ENCODE peak calls at places on chromosomes 16 and 17, in nine cellular contexts. U is AG10803, N is right atrium auricular region, W is PC-9, G is H1, F is dorsolateral prefrontal cortex, Q is IMR-90, S is PC-3, A is bronchial epithelial cell. M is an unnamed sample.

GRCh38 chr17:7807206-7807605 is 26.8 kb upstream of the KDM6B start:
- DNase-seq in U (no peak), N (no peak), W (no peak), G (no peak), F (no peak), Q (no peak), S (no peak), A (no peak), M (no peak)

GRCh38 chr16:67396159-67396774 is 3.0 kb upstream of the TPPP3 start:
- DNase-seq in U (peak; percentile 81), N (peak; percentile 94), W (peak; percentile 89), G (peak; percentile 80), F (no peak), Q (peak; percentile 78), S (peak; percentile 70), A (peak; percentile 89), M (peak; percentile 78)

GRCh38 chr17:16975744-16976625 is 4.1 kb upstream of the TNFRSF13B start:
- DNase-seq in U (no peak), N (no peak), W (no peak), G (peak; percentile 34), F (no peak), Q (no peak), S (peak; percentile 26), A (no peak), M (no peak)

GRCh38 chr17:38589462-38590114 is 16.2 kb downstream of the SRCIN1 start:
- DNase-seq in U (no peak), N (no peak), W (no peak), G (no peak), F (no peak), Q (no peak), S (no peak), A (no peak), M (no peak)

GRCh38 chr17:47205419-47205963 is 3.7 kb upstream of the MYL4 start:
- DNase-seq in U (peak; percentile 89), N (no peak), W (peak; percentile 90), G (peak; percentile 46), F (no peak), Q (peak; percentile 68), S (no peak), A (peak; percentile 64), M (peak; percentile 79)

GRCh38 chr16:84617631-84618427 is at the start of gene COTL1:
- DNase-seq in U (peak; percentile 98), N (peak; percentile 98), W (peak; percentile 97), G (peak; percentile 90), F (peak; percentile 95), Q (peak; percentile 99), S (peak; percentile 95), A (peak; percentile 87), M (peak; percentile 98)

GRCh38 chr16:11796227-11797165 is 562 bp downstream of the ZC3H7A start:
- DNase-seq in U (peak; percentile 56), N (peak; percentile 81), W (peak; percentile 52), G (peak; percentile 63), F (peak; percentile 52), Q (peak; percentile 44), S (peak; percentile 11), A (no peak), M (peak; percentile 47)

GRCh38 chr17:76532072-76532651 is 5.3 kb downstream of the CYGB start:
- DNase-seq in U (peak; percentile 23), N (no peak), W (peak; percentile 77), G (no peak), F (no peak), Q (peak; percentile 17), S (peak; percentile 63), A (peak; percentile 87), M (no peak)

GRCh38 chr17:17919169-17920107 is 52.8 kb downstream of the TOM1L2 start:
- DNase-seq in U (peak; percentile 77), N (peak; percentile 84), W (peak; percentile 78), G (peak; percentile 75), F (peak; percentile 78), Q (peak; percentile 72), S (peak; percentile 90), A (peak; percentile 68), M (peak; percentile 82)

GRCh38 chr17:60613325-60613724 is 13.3 kb downstream of the PPM1D start:
- DNase-seq in U (no peak), N (no peak), W (no peak), G (no peak), F (no peak), Q (no peak), S (no peak), A (no peak), M (no peak)

GRCh38 chr16:37511-37910 is 15.9 kb downstream of the POLR3K start:
- DNase-seq in U (no peak), N (no peak), W (no peak), G (no peak), F (no peak), Q (no peak), S (no peak), A (no peak), M (no peak)

GRCh38 chr16:73530529-73530928 is 482.6 kb upstream of the ZFHX3 start:
- DNase-seq in U (no peak), N (no peak), W (no peak), G (no peak), F (no peak), Q (no peak), S (no peak), A (no peak), M (no peak)

GRCh38 chr16:73531021-73531420 is 483.1 kb upstream of the ZFHX3 start:
- DNase-seq in U (no peak), N (no peak), W (no peak), G (no peak), F (no peak), Q (no peak), S (no peak), A (no peak), M (no peak)

GRCh38 chr16:73523209-73523608 is 475.3 kb upstream of the ZFHX3 start:
- DNase-seq in U (no peak), N (no peak), W (no peak), G (no peak), F (no peak), Q (no peak), S (no peak), A (no peak), M (no peak)

GRCh38 chr16:73529303-73530012 is 481.5 kb upstream of the ZFHX3 start:
- DNase-seq in U (no peak), N (no peak), W (no peak), G (no peak), F (no peak), Q (no peak), S (no peak), A (no peak), M (no peak)

GRCh38 chr16:73527191-73527590 is 479.3 kb upstream of the ZFHX3 start:
- DNase-seq in U (no peak), N (no peak), W (no peak), G (no peak), F (no peak), Q (peak; percentile 1), S (no peak), A (no peak), M (no peak)
- TF ChIP-seq CTCF in U (no peak), N (no peak), W (no peak), G (no peak), F (no peak), Q (no peak), S (peak; percentile 14), A (no peak), M (no peak)

GRCh38 chr17:9647014-9647413 is 1.7 kb downstream of the USP43 start:
- DNase-seq in U (no peak), N (no peak), W (peak; percentile 71), G (no peak), F (no peak), Q (no peak), S (peak; percentile 78), A (peak; percentile 71), M (no peak)
- H3K4me3 ChIP-seq in U (no peak overlapping the region), N (no peak overlapping the region), W (peak overlapping the region; percentile 94), G (peak overlapping the region; percentile 78), F (peak overlapping the region; percentile 64), Q (no peak overlapping the region), S (peak overlapping the region; percentile 77), A (peak overlapping the region; percentile 62), M (peak overlapping the region; percentile 56)

DNA sequence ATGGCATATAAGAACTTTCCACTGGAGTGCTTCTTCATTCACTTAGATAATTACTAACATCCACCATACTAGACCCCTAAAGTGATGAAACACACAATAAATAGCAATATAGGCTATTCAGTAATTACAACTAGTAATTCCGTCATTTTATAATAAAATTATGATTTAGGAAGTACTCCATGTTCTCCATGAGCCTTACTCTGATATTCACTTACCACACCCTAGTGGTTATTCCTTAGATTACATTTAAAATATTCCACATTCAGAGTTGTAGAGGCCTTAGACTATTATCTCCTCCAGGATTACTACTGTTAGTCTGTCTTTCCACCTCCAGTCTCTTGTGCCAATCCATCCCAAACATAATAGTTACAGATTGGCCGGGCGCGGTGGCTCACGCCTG is 62.4 kb downstream of the STH start:
- DNase-seq in U (no peak), N (no peak), W (no peak), G (no peak), F (no peak), Q (no peak), S (peak; percentile 69), A (peak; percentile 20), M (peak; percentile 23)
- TF ChIP-seq CTCF in U (peak; percentile 36), N (peak; percentile 41), W (peak; percentile 59), G (no peak), F (peak; percentile 36), Q (peak; percentile 30), S (peak; percentile 68), A (no peak), M (peak; percentile 18)

GRCh38 chr17:50479522-50480141 is 972 bp downstream of the RSAD1 start:
- DNase-seq in U (peak; percentile 79), N (peak; percentile 84), W (peak; percentile 71), G (peak; percentile 75), F (peak; percentile 56), Q (peak; percentile 78), S (peak; percentile 82), A (peak; percentile 41), M (peak; percentile 68)

GRCh38 chr17:50478391-50479361 is at the start of gene RSAD1:
- DNase-seq in U (peak; percentile 90), N (peak; percentile 86), W (peak; percentile 93), G (peak; percentile 84), F (peak; percentile 81), Q (peak; percentile 88), S (peak; percentile 96), A (peak; percentile 73), M (peak; percentile 84)

GRCh38 chr17:50480854-50481490 is 2.3 kb downstream of the RSAD1 start:
- DNase-seq in U (no peak), N (no peak), W (no peak), G (no peak), F (no peak), Q (no peak), S (no peak), A (peak; percentile 56), M (no peak)

GRCh38 chr17:50481648-50482047 is 3.0 kb downstream of the RSAD1 start:
- DNase-seq in U (no peak), N (no peak), W (no peak), G (no peak), F (no peak), Q (no peak), S (no peak), A (no peak), M (no peak)

DNA sequence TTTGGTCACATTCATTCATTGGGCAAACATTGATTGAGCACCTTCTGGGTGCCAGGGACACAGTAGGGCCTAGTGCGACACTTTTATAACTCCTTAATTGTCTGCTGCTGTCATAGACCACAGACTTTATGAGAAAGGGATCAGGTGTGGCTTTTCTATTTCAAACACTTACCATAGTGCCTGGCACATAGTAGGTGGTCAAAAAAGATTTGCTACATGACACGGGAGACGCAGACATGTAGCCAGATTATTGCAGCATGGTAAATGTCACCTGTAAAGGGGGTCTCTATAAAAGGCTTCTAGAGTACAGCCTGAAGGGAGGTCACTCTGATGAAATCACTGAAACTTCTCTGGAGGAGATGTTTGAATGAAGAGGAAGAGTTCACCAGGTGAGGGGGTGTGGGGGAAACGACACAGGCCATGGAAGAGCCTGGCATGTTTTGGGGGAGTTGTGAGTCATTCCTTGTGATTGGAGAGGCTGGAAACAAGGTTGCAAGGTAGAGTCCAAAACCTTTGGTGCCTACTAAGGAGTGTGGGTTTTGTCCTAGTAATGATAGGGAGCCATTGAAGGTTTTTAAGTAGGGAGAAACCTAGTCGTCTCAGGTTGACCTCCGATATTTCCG is 1.6 kb downstream of the RSAD1 start:
- DNase-seq in U (no peak), N (no peak), W (no peak), G (no peak), F (no peak), Q (no peak), S (no peak), A (no peak), M (no peak)
- H3K4me3 ChIP-seq in U (no peak overlapping the region), N (no peak overlapping the region), W (peak overlapping the region; percentile 86), G (no peak overlapping the region), F (no peak overlapping the region), Q (no peak overlapping the region), S (peak overlapping the region; percentile 76), A (no peak overlapping the region), M (no peak overlapping the region)